ENCODE peak calls at places on chromosomes 2 and 18, in six cellular contexts. X, V, N, L, E and O are unnamed samples.

GRCh38 chr2:8677646-8678592 is 3.9 kb upstream of the ID2 start:
- DNase-seq in X (peak; percentile 73), V (peak; percentile 56), N (peak; percentile 71), L (peak; percentile 40), E (peak; percentile 54), O (no peak)

GRCh38 chr2:136407113-136407951 is 289.4 kb upstream of the CXCR4 start:
- DNase-seq in X (no peak), V (no peak), N (no peak), L (no peak), E (no peak), O (peak; percentile 6)

GRCh38 chr18:75211721-75212625 is 1.4 kb downstream of the TSHZ1 start:
- DNase-seq in X (peak; percentile 76), V (peak; percentile 46), N (peak; percentile 43), L (peak; percentile 36), E (peak; percentile 19), O (peak; percentile 15)

GRCh38 chr2:112345030-112346027 is 69.9 kb downstream of the ZC3H6 start:
- DNase-seq in X (no peak), V (no peak), N (no peak), L (no peak), E (no peak), O (no peak)

GRCh38 chr2:4354678-4355077 is 651.3 kb downstream of the DCDC2C start:
- DNase-seq in X (no peak), V (no peak), N (no peak), L (peak; percentile 24), E (no peak), O (no peak)

GRCh38 chr2:180276733-180277132 is 269.6 kb upstream of the CWC22 start:
- DNase-seq in X (no peak), V (no peak), N (no peak), L (no peak), E (no peak), O (no peak)

GRCh38 chr2:111102216-111102615 is 18.5 kb upstream of the BCL2L11 start:
- DNase-seq in X (no peak), V (no peak), N (no peak), L (no peak), E (no peak), O (no peak)

GRCh38 chr2:219247678-219248642 is 2.7 kb downstream of the STK16 start:
- DNase-seq in X (no peak), V (no peak), N (no peak), L (no peak), E (no peak), O (no peak)

GRCh38 chr2:183490930-183491329 is 366.7 kb downstream of the NUP35 start:
- DNase-seq in X (peak; percentile 62), V (no peak), N (no peak), L (no peak), E (no peak), O (peak; percentile 61)

GRCh38 chr2:1528273-1529064 is 115.2 kb downstream of the TPO start:
- DNase-seq in X (no peak), V (no peak), N (no peak), L (no peak), E (no peak), O (no peak)

GRCh38 chr18:32610116-32610630 is 139.5 kb upstream of the GAREM1 start:
- DNase-seq in X (no peak), V (no peak), N (no peak), L (no peak), E (no peak), O (no peak)

GRCh38 chr2:16495812-16496211 is 169.8 kb downstream of the CYRIA start:
- DNase-seq in X (no peak), V (no peak), N (no peak), L (no peak), E (no peak), O (no peak)

GRCh38 chr18:7847988-7848387 is 280.9 kb downstream of the PTPRM start:
- DNase-seq in X (no peak), V (no peak), N (peak; percentile 22), L (no peak), E (peak; percentile 18), O (no peak)

GRCh38 chr2:204655626-204656025 is 110.4 kb downstream of the PARD3B start:
- DNase-seq in X (no peak), V (no peak), N (no peak), L (no peak), E (no peak), O (no peak)

GRCh38 chr2:66508358-66509071 is 73.6 kb downstream of the MEIS1 start:
- DNase-seq in X (no peak), V (no peak), N (no peak), L (no peak), E (peak; percentile 49), O (no peak)

GRCh38 chr2:34912084-34912483 is 1313.0 kb upstream of the FAM98A start:
- DNase-seq in X (no peak), V (no peak), N (no peak), L (no peak), E (no peak), O (no peak)

GRCh38 chr2:231987088-231987788 is 25.7 kb downstream of the DIS3L2 start:
- DNase-seq in X (no peak), V (peak; percentile 16), N (peak; percentile 49), L (no peak), E (no peak), O (no peak)

GRCh38 chr2:48545244-48545643 is 15.3 kb downstream of the STON1 start:
- DNase-seq in X (no peak), V (no peak), N (no peak), L (no peak), E (no peak), O (no peak)

GRCh38 chr18:55328301-55328700 is 259.7 kb downstream of the TCF4 start:
- DNase-seq in X (no peak), V (no peak), N (peak; percentile 66), L (no peak), E (peak; percentile 78), O (peak; percentile 1)

GRCh38 chr2:215436705-215437570 is 1.1 kb upstream of the FN1 start:
- DNase-seq in X (peak; percentile 67), V (no peak), N (peak; percentile 68), L (no peak), E (no peak), O (peak; percentile 28)

GRCh38 chr2:147451131-147451530 is 393.7 kb upstream of the ACVR2A start:
- DNase-seq in X (no peak), V (no peak), N (no peak), L (no peak), E (no peak), O (no peak)

DNA sequence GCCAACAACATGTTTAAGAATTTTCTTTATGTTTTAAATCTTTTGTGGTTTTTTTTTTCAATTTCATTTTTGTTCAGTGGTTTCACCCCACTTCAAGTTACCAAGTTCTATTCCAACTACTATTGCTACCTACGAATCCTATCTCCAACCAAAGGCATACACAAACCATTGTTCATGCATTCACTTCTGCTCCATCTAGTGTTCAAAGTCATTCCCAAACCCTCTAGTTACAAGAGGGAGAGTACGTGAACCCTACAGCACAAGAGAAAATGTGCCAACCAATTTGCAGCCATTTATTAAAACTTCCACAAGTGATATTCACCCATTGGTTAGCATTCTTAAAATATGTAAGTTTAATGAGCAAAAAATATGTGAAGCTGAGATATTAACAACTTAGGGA is 295.1 kb upstream of the KYNU start:
- DNase-seq in X (no peak), V (no peak), N (no peak), L (no peak), E (no peak), O (no peak)
- TF ChIP-seq CTCF in X (no peak), V (no peak), N (no peak), L (no peak), E (no peak), O (peak; percentile 16)

GRCh38 chr2:227828385-227828990 is 14.8 kb downstream of the CCL20 start:
- DNase-seq in X (no peak), V (no peak), N (no peak), L (no peak), E (no peak), O (no peak)

GRCh38 chr2:227829337-227829736 is 15.7 kb downstream of the CCL20 start:
- DNase-seq in X (no peak), V (no peak), N (no peak), L (no peak), E (no peak), O (no peak)

GRCh38 chr2:227834423-227834822 is 20.8 kb downstream of the CCL20 start:
- DNase-seq in X (no peak), V (no peak), N (no peak), L (no peak), E (peak; percentile 33), O (no peak)
- H3K4me1 ChIP-seq in X (no peaks in the 10 kb centered on the region), V (no peaks in the 10 kb centered on the region), N (no peaks in the 10 kb centered on the region), L (no peaks in the 10 kb centered on the region), E (no peaks in the 10 kb centered on the region), O (peaks cover under 1% of the 10 kb centered on the region)

GRCh38 chr2:70938580-70938938 is 2.9 kb downstream of the ATP6V1B1 start:
- DNase-seq in X (no peak), V (no peak), N (no peak), L (no peak), E (no peak), O (no peak)
- TF ChIP-seq CTCF in X (no peak), V (no peak), N (no peak), L (no peak), E (no peak), O (no peak)

DNA sequence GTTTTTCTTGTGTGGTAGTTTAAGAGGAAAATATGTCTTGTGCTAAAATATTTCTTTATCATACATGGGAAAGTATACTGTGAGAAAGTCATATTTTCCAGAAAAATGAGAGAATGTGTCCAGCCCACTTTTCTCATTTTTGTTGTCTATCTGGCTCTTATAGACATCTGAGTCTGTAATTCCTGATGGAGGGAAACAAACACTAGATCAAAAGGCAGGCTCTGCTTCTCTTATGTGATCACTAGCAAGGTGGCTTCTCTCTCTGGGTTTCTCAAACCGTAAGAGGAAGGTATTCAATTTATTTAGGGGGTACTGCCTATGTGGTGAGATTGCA is 40.0 kb upstream of the PEX13 start:
- DNase-seq in X (no peak), V (no peak), N (no peak), L (no peak), E (no peak), O (no peak)
- H3K4me1 ChIP-seq in X (no peaks in the 10 kb centered on the region), V (no peaks in the 10 kb centered on the region), N (no peaks in the 10 kb centered on the region), L (peaks cover 13% of the 10 kb centered on the region), E (no peaks in the 10 kb centered on the region), O (peaks cover 7% of the 10 kb centered on the region)

GRCh38 chr18:45850021-45850420 is 24.5 kb downstream of the SIGLEC15 start:
- DNase-seq in X (no peak), V (no peak), N (no peak), L (no peak), E (no peak), O (no peak)
- TF ChIP-seq CTCF in X (no peak), V (no peak), N (peak; percentile 21), L (no peak), E (peak; percentile 36), O (peak; percentile 47)

GRCh38 chr2:28664120-28664842 is 87.3 kb upstream of the PPP1CB start:
- DNase-seq in X (no peak), V (peak; percentile 69), N (peak; percentile 78), L (peak; percentile 75), E (peak; percentile 54), O (no peak)
- H3K4me1 ChIP-seq in X (peaks cover 22% of the 10 kb centered on the region), V (peaks cover 14% of the 10 kb centered on the region), N (peaks cover 17% of the 10 kb centered on the region), L (peaks cover 45% of the 10 kb centered on the region), E (peaks cover 32% of the 10 kb centered on the region), O (peaks cover 8% of the 10 kb centered on the region)